ENCODE peak calls at places on chromosome 2, in nine cellular contexts. M, X, N, C, G, U, L, Y and H are unnamed samples.

GRCh38 chr2:197889041-197889440 is 84.6 kb downstream of the PLCL1 start:
- DNase-seq in G (no peak), U (no peak), C (peak; percentile 50), X (no peak), Y (no peak), L (no peak), N (no peak), M (peak; percentile 64), H (no peak)

GRCh38 chr2:189506514-189506976 is 65.3 kb downstream of the WDR75 start:
- DNase-seq in Y (no peak), M (peak; percentile 47), G (no peak), X (no peak), U (no peak), N (no peak), C (no peak), L (no peak), H (no peak)

GRCh38 chr2:189552991-189553404 is 27.6 kb downstream of the SLC40A1 start:
- DNase-seq in U (no peak), L (no peak), M (no peak), C (no peak), X (no peak), N (no peak), Y (no peak), G (no peak), H (no peak)

GRCh38 chr2:17164550-17164949 is 353.7 kb downstream of the RAD51AP2 start:
- DNase-seq in U (no peak), C (no peak), G (no peak), M (no peak), L (no peak), N (no peak), X (no peak), Y (no peak), H (no peak)

GRCh38 chr2:68767031-68767961 is 32.7 kb downstream of the ARHGAP25 start:
- DNase-seq in U (no peak), G (no peak), X (no peak), Y (no peak), N (peak; percentile 79), C (peak; percentile 82), M (no peak), L (no peak), H (no peak)

GRCh38 chr2:47180531-47180930 is 25.4 kb upstream of the STPG4 start:
- DNase-seq in U (no peak), N (no peak), Y (no peak), M (no peak), G (no peak), L (no peak), X (no peak), C (no peak), H (no peak)

GRCh38 chr2:152740743-152741328 is 22.4 kb downstream of the ARL6IP6 start:
- DNase-seq in N (no peak), C (peak; percentile 70), L (no peak), M (peak; percentile 72), Y (no peak), U (no peak), X (no peak), G (no peak), H (no peak)

GRCh38 chr2:150630587-150631235 is 143.2 kb upstream of the RND3 start:
- DNase-seq in L (no peak), Y (no peak), C (no peak), M (peak; percentile 32), U (no peak), G (no peak), X (no peak), N (no peak), H (no peak)

GRCh38 chr2:191740776-191741175 is 62.8 kb downstream of the NABP1 start:
- DNase-seq in X (no peak), U (no peak), M (no peak), C (no peak), N (no peak), G (no peak), L (no peak), Y (no peak), H (no peak)

GRCh38 chr2:239953418-239954061 is 71.6 kb downstream of the NDUFA10 start:
- DNase-seq in U (no peak), Y (no peak), L (no peak), C (no peak), M (peak; percentile 15), N (peak; percentile 45), X (peak; percentile 54), G (no peak), H (peak; percentile 53)

GRCh38 chr2:72084584-72084976 is 63.1 kb downstream of the CYP26B1 start:
- DNase-seq in N (no peak), L (no peak), Y (no peak), X (no peak), U (no peak), M (no peak), C (no peak), G (no peak), H (no peak)

GRCh38 chr2:240921319-240922233 is 15.4 kb downstream of the CROCC2 start:
- DNase-seq in N (no peak), X (peak; percentile 15), L (peak; percentile 37), Y (peak; percentile 60), M (peak; percentile 96), U (peak; percentile 27), G (peak; percentile 80), C (no peak), H (peak; percentile 90)

GRCh38 chr2:214504599-214505376 is 93.9 kb downstream of the VWC2L start:
- DNase-seq in M (no peak), G (no peak), L (no peak), Y (no peak), N (no peak), C (no peak), U (no peak), X (no peak), H (no peak)

GRCh38 chr2:47404356-47404755 is 1.4 kb downstream of the MSH2 start:
- DNase-seq in Y (no peak), G (no peak), N (no peak), M (no peak), X (no peak), L (no peak), U (no peak), C (peak; percentile 36), H (no peak)

GRCh38 chr2:9736008-9736407 is 105.2 kb upstream of the YWHAQ start:
- DNase-seq in Y (no peak), M (no peak), L (no peak), N (no peak), G (no peak), U (no peak), X (no peak), C (no peak), H (no peak)

GRCh38 chr2:191115391-191115790 is 35.4 kb downstream of the STAT4 start:
- DNase-seq in U (no peak), L (no peak), M (peak; percentile 18), C (no peak), N (no peak), X (no peak), Y (no peak), G (no peak), H (no peak)

GRCh38 chr2:98188351-98189046 is 101.5 kb downstream of the VWA3B start:
- DNase-seq in G (no peak), U (no peak), C (peak; percentile 29), L (no peak), N (no peak), Y (no peak), M (no peak), X (no peak), H (no peak)

GRCh38 chr2:127656569-127657231 is 10.7 kb downstream of the GPR17 start:
- DNase-seq in G (peak; percentile 5), N (no peak), U (no peak), C (no peak), Y (no peak), L (no peak), X (no peak), M (no peak), H (peak; percentile 55)

GRCh38 chr2:127658641-127659407 is 12.9 kb downstream of the GPR17 start:
- DNase-seq in U (peak; percentile 7), Y (peak; percentile 54), L (no peak), N (no peak), X (no peak), G (peak; percentile 14), C (no peak), M (no peak), H (peak; percentile 45)

GRCh38 chr2:127658146-127658545 is 12.2 kb downstream of the GPR17 start:
- DNase-seq in X (no peak), M (no peak), L (no peak), C (no peak), U (no peak), Y (peak; percentile 28), G (no peak), N (no peak), H (peak; percentile 18)

GRCh38 chr2:127655209-127656073 is 9.5 kb downstream of the GPR17 start:
- DNase-seq in L (no peak), X (no peak), Y (no peak), N (no peak), C (no peak), U (no peak), G (peak; percentile 8), M (no peak), H (peak; percentile 66)

GRCh38 chr2:127657232-127657595 is 11.3 kb downstream of the GPR17 start:
- DNase-seq in C (no peak), L (no peak), U (no peak), M (no peak), N (no peak), X (no peak), G (peak; percentile 3), Y (no peak), H (peak; percentile 33)
- H3K4me1 ChIP-seq in C (no peaks in the 10 kb centered on the region), L (peaks cover 35% of the 10 kb centered on the region), U (peaks cover 4% of the 10 kb centered on the region), M (peaks cover 8% of the 10 kb centered on the region), N (peaks cover 2% of the 10 kb centered on the region), X (no peaks in the 10 kb centered on the region), G (no peaks in the 10 kb centered on the region), Y (peaks cover 9% of the 10 kb centered on the region), H (peaks cover 59% of the 10 kb centered on the region)

GRCh38 chr2:66582364-66582974 is 147.5 kb downstream of the MEIS1 start:
- DNase-seq in M (peak; percentile 44), N (no peak), C (no peak), X (no peak), Y (no peak), L (no peak), G (no peak), U (peak; percentile 32), H (no peak)
- H3K4me3 ChIP-seq in M (peak overlapping the region; percentile 43), N (no peak overlapping the region), C (no peak overlapping the region), X (peak overlapping the region; percentile 42), Y (peak overlapping the region; percentile 44), L (peak overlapping the region; percentile 71), G (no peak overlapping the region), U (no peak overlapping the region), H (no peak overlapping the region)

GRCh38 chr2:220858101-220858500 is 714.0 kb downstream of the EPHA4 start:
- DNase-seq in M (no peak), N (no peak), G (no peak), L (no peak), C (no peak), U (no peak), Y (no peak), X (no peak), H (no peak)
- H3K27ac ChIP-seq in M (no peak overlapping the region), N (no peak overlapping the region), G (no peak overlapping the region), L (no peak overlapping the region), C (no peak overlapping the region), U (no peak overlapping the region), Y (no peak overlapping the region), X (no peak overlapping the region), H (no peak overlapping the region)

DNA sequence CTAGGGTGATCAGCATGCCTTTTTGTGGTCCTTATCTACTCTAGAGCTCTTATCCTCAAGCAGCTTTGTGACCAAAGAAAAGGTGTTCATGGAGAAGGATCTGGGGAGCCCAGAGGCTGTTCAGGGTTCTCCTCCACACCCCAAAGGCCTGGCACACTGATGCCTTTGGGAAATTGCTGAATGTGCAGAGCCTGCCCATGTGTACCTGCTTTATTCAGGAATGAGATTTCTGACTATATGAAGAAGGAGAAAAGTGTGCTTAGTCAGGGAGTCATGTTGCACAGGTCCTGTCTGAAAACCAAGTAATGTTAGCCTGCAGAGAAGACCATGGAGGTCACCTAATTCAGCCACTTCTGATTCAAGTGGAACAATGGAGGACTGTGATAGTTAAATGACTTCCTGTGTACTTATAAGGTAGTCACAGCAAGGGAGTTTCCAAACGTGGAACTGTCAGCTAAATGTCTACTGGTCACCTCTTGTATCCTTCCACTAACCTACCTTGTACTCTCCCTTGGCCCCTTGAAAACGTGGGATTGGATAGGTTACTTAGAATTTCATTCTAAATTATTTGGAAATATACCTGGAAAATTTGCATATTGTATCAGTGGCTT is 81.3 kb downstream of the LIMS1 start:
- DNase-seq in U (no peak), N (no peak), L (no peak), C (peak; percentile 48), X (no peak), G (no peak), M (no peak), Y (no peak), H (no peak)
- H3K4me1 ChIP-seq in U (peaks cover 39% of the 10 kb centered on the region), N (peaks cover 58% of the 10 kb centered on the region), L (peaks cover 12% of the 10 kb centered on the region), C (peaks cover 95% of the 10 kb centered on the region), X (peaks cover 5% of the 10 kb centered on the region), G (peaks cover 19% of the 10 kb centered on the region), M (peaks cover 38% of the 10 kb centered on the region), Y (peaks cover 82% of the 10 kb centered on the region), H (peaks cover 3% of the 10 kb centered on the region)